ENCODE peak calls at places on chromosomes 1 and 21, in ten cellular contexts. B is Right ventricle myocardium inferior; R is SK-N-SH treated with all-trans-retinoic acid at 6 μM for 48 hours; M is activated CD8-positive, alpha-beta T cell treated with anti-CD3 and anti-CD28 coated beads, Interleukin-2, amount 10 ng/mL, durations not matched to agents 7 days and 5 days; Q is right lobe of liver; D is stimulated activated naive CD8-positive, alpha-beta T cell treated with anti-CD3 and anti-CD28 coated beads, Interleukin-15, Interleukin-2, amounts not matched to agents 100 U/mL and 50 U/mL, for 24 hours; I is aorta; T is memory B cell; E is upper lobe of right lung; Z is gastroesophageal sphincter. V is an unnamed sample.

GRCh38 chr1:25858494-25858893 is 763 bp downstream of the AUNIP start:
- ATAC-seq in D (no peak), B (no peak), M (no peak), Q (no peak), E (no peak), R (no peak), I (no peak), T (no peak), Z (no peak), V (no peak)

GRCh38 chr1:16300436-16300835 is 51.8 kb downstream of the FBXO42 start:
- ATAC-seq in I (no peak), D (no peak), B (peak), T (no peak), E (no peak), M (no peak), Q (no peak), R (no peak), Z (no peak), V (no peak)

GRCh38 chr1:241229216-241229615 is 127.8 kb downstream of the RGS7 start:
- ATAC-seq in I (no peak), M (no peak), R (no peak), E (no peak), D (no peak), Q (peak), Z (no peak), B (no peak), T (no peak), V (no peak)

GRCh38 chr1:217456261-217456660 is 174.6 kb downstream of the GPATCH2 start:
- ATAC-seq in I (peak), Q (no peak), R (no peak), B (peak), Z (no peak), D (no peak), T (no peak), M (no peak), E (peak), V (no peak)

GRCh38 chr1:92921031-92922023 is 39.9 kb downstream of the DIPK1A start:
- ATAC-seq in I (no peak), M (no peak), E (no peak), B (no peak), Q (no peak), Z (no peak), T (no peak), D (no peak), R (no peak), V (no peak)

GRCh38 chr1:14964698-14965055 is 188.9 kb upstream of the TMEM51 start:
- ATAC-seq in R (no peak), B (no peak), Z (no peak), M (no peak), I (no peak), D (no peak), E (no peak), T (no peak), Q (no peak), V (no peak)

GRCh38 chr21:34113842-34114241 is 40.5 kb downstream of the MRPS6 start:
- ATAC-seq in R (no peak), M (no peak), Z (no peak), I (no peak), D (no peak), T (no peak), B (no peak), Q (peak), E (no peak), V (no peak)

GRCh38 chr1:210143465-210144062 is 89.0 kb upstream of the SERTAD4 start:
- ATAC-seq in R (peak), D (no peak), B (no peak), Z (no peak), I (no peak), T (no peak), E (peak), Q (peak), M (no peak), V (no peak)

GRCh38 chr1:50481142-50481736 is 58.0 kb upstream of the DMRTA2 start:
- ATAC-seq in B (no peak), D (no peak), E (no peak), Q (no peak), R (no peak), I (no peak), Z (no peak), M (no peak), T (no peak), V (no peak)

GRCh38 chr1:52970149-52970548 is 43.1 kb downstream of the SCP2 start:
- ATAC-seq in I (no peak), D (peak), R (peak), Q (peak), Z (no peak), M (no peak), B (no peak), T (no peak), E (no peak), V (no peak)

GRCh38 chr1:43349594-43350306 is 9.0 kb upstream of the CDC20 start:
- ATAC-seq in B (peak), Z (peak), D (no peak), R (peak), E (no peak), Q (no peak), T (no peak), I (peak), M (no peak), V (no peak)